ENCODE peak calls at places on chromosomes 11 and 22, in four cellular contexts. P is activated T-helper 9 cell treated with anti-CD3 and anti-CD28 coated beads, Interleukin-2, amount 50 U/mL, for 16 hours; C is Right ventricle myocardium superior; S is COLO829. G is an unnamed sample.

GRCh38 chr11:19557720-19558140 is 154.9 kb upstream of the NAV2 start:
- DNase-seq in S (peak), C (peak), P (peak), G (peak)

GRCh38 chr11:44877908-44878459 is 72.7 kb downstream of the TP53I11 start:
- DNase-seq in C (no peak), S (no peak), P (no peak), G (no peak)

GRCh38 chr22:37742374-37743092 is 45.7 kb downstream of the TRIOBP start:
- DNase-seq in C (peak), P (no peak), S (no peak), G (no peak)

GRCh38 chr11:36313750-36314500 is 17.8 kb downstream of the PRR5L start:
- DNase-seq in P (no peak), S (no peak), C (no peak), G (no peak)

GRCh38 chr22:36936362-36937116 is 23.1 kb downstream of the CSF2RB start:
- DNase-seq in S (no peak), C (no peak), P (no peak), G (no peak)

GRCh38 chr22:23180301-23180892 is at the start of gene BCR:
- DNase-seq in C (peak), P (peak), S (peak), G (no peak)

GRCh38 chr11:134522782-134523570 is 110.9 kb upstream of the B3GAT1 start:
- DNase-seq in C (no peak), S (peak), P (no peak), G (no peak)

GRCh38 chr11:78453140-78453935 is 35.7 kb upstream of the GAB2 start:
- DNase-seq in P (no peak), S (no peak), C (no peak), G (no peak)

GRCh38 chr11:86492370-86493030 is 117.8 kb downstream of the CCDC81 start:
- DNase-seq in C (no peak), P (no peak), S (no peak), G (no peak)

GRCh38 chr11:86728562-86728961 is 56.1 kb upstream of the ME3 start:
- DNase-seq in C (no peak), S (no peak), P (no peak), G (no peak)

GRCh38 chr11:63667993-63668392 is 3.2 kb downstream of the ATL3 start:
- DNase-seq in C (no peak), S (peak), P (no peak), G (no peak)

GRCh38 chr22:22479116-22479515 is 29.4 kb downstream of the ZNF280B start:
- DNase-seq in S (no peak), P (no peak), C (no peak), G (no peak)

GRCh38 chr22:40238425-40239344 is 61.0 kb downstream of the TNRC6B start:
- DNase-seq in P (no peak), C (peak), S (peak), G (no peak)

GRCh38 chr22:49753961-49754673 is 73.6 kb downstream of the BRD1 start:
- DNase-seq in C (no peak), S (no peak), P (no peak), G (no peak)

GRCh38 chr22:36471341-36471821 is 10.1 kb downstream of the TXN2 start:
- DNase-seq in S (no peak), P (no peak), C (no peak), G (no peak)

GRCh38 chr11:48900131-48900800 is 83.4 kb downstream of the TRIM51G start:
- DNase-seq in P (no peak), C (peak), S (no peak), G (no peak)

GRCh38 chr11:71086687-71087258 is 165.6 kb downstream of the SHANK2 start:
- DNase-seq in C (no peak), S (no peak), P (no peak), G (no peak)

GRCh38 chr11:102560555-102561011 is 30.0 kb upstream of the MMP7 start:
- DNase-seq in S (no peak), C (no peak), P (no peak), G (no peak)

GRCh38 chr11:67113231-67113721 is 5.8 kb upstream of the KDM2A start:
- DNase-seq in C (no peak), S (no peak), P (no peak), G (no peak)

GRCh38 chr11:128783513-128783912 is 83.6 kb downstream of the KCNJ1 start:
- DNase-seq in C (no peak), P (no peak), S (no peak), G (no peak)

GRCh38 chr22:32665676-32666075 is 135.8 kb upstream of the TIMP3 start:
- DNase-seq in C (no peak), S (no peak), P (no peak), G (no peak)

GRCh38 chr11:127274328-127274676 is 273.7 kb upstream of the KIRREL3 start:
- DNase-seq in P (no peak), C (no peak), S (no peak), G (no peak)

GRCh38 chr22:35064664-35065063 is 1.3 kb upstream of the ISX start:
- DNase-seq in S (no peak), C (no peak), P (no peak), G (no peak)

GRCh38 chr11:126992804-126993111 is 7.8 kb downstream of the KIRREL3 start:
- DNase-seq in P (no peak), C (no peak), S (no peak), G (no peak)

GRCh38 chr11:134119094-134119493 is 50.2 kb downstream of the JAM3 start:
- DNase-seq in C (no peak), P (no peak), S (no peak), G (no peak)

GRCh38 chr11:114075891-114076441 is 16.5 kb downstream of the ZBTB16 start:
- DNase-seq in C (peak), S (peak), P (peak), G (no peak)

GRCh38 chr22:17847360-17848078 is 73.2 kb upstream of the BID start:
- DNase-seq in C (peak), S (no peak), P (no peak), G (no peak)

GRCh38 chr11:36376315-36376887 is 80.3 kb downstream of the PRR5L start:
- DNase-seq in S (no peak), P (no peak), C (peak), G (no peak)

GRCh38 chr11:95715777-95716241 is 73.8 kb downstream of the FAM76B start:
- DNase-seq in S (peak), P (peak), C (no peak), G (no peak)

GRCh38 chr11:130727715-130728114 is 188.6 kb downstream of the SNX19 start:
- DNase-seq in P (no peak), C (no peak), S (no peak), G (no peak)

GRCh38 chr11:64186205-64187165 is 514 bp downstream of the STIP1 start:
- DNase-seq in P (no peak), S (no peak), C (no peak), G (no peak)

GRCh38 chr11:124799384-124800225 is 601 bp downstream of the MSANTD2 start:
- DNase-seq in P (peak), S (no peak), C (peak), G (no peak)

GRCh38 chr11:9025101-9025850 is 21.5 kb upstream of the NRIP3 start:
- DNase-seq in C (no peak), S (no peak), P (no peak), G (peak)

G was measured in cerebellar nuclear complex.